ENCODE peak calls at places on chromosome 10, in nine cellular contexts. B, S, R, G, W, P, U, H and O are unnamed samples.

GRCh38 chr10:3774018-3774813 is 10.8 kb downstream of the KLF6 start:
- DNase-seq in B (no peak), S (no peak), R (no peak), G (peak), W (peak), P (peak), U (no peak), H (peak), O (peak)

GRCh38 chr10:127996586-127996985 is 89.7 kb downstream of the PTPRE start:
- DNase-seq in B (no peak), S (no peak), R (peak), G (no peak), W (peak), P (no peak), U (no peak), H (no peak), O (peak)

GRCh38 chr10:1399431-1400120 is 337.7 kb downstream of the ADARB2 start:
- DNase-seq in B (no peak), S (no peak), R (no peak), G (no peak), W (no peak), P (no peak), U (no peak), H (peak), O (no peak)

GRCh38 chr10:117360016-117360415 is 15.2 kb downstream of the PDZD8 start:
- DNase-seq in B (no peak), S (no peak), R (no peak), G (no peak), W (peak), P (peak), U (no peak), H (no peak), O (no peak)

GRCh38 chr10:1392127-1392526 is 335.9 kb downstream of the WDR37 start:
- DNase-seq in B (no peak), S (no peak), R (no peak), G (no peak), W (no peak), P (no peak), U (no peak), H (no peak), O (no peak)

GRCh38 chr10:72818076-72818475 is 75.5 kb upstream of the OIT3 start:
- DNase-seq in B (no peak), S (no peak), R (no peak), G (no peak), W (no peak), P (no peak), U (no peak), H (no peak), O (no peak)

GRCh38 chr10:88389456-88389855 is 193.7 kb downstream of the RNLS start:
- DNase-seq in B (peak), S (no peak), R (peak), G (peak), W (peak), P (no peak), U (peak), H (peak), O (peak)

GRCh38 chr10:126063353-126063791 is 167.0 kb downstream of the FANK1 start:
- DNase-seq in B (no peak), S (no peak), R (peak), G (peak), W (peak), P (peak), U (no peak), H (no peak), O (peak)

GRCh38 chr10:77692782-77693181 is 55.2 kb upstream of the KCNMA1 start:
- DNase-seq in B (peak), S (peak), R (peak), G (peak), W (peak), P (peak), U (no peak), H (peak), O (no peak)

GRCh38 chr10:80737209-80737608 is 199.5 kb downstream of the SH2D4B start:
- DNase-seq in B (no peak), S (no peak), R (no peak), G (no peak), W (no peak), P (no peak), U (no peak), H (no peak), O (no peak)

GRCh38 chr10:94429049-94429707 is 26.8 kb downstream of the TBC1D12 start:
- DNase-seq in B (no peak), S (peak), R (peak), G (no peak), W (peak), P (peak), U (no peak), H (no peak), O (no peak)

GRCh38 chr10:42776681-42777080 is 5.9 kb upstream of the BMS1 start:
- DNase-seq in B (no peak), S (no peak), R (no peak), G (no peak), W (no peak), P (no peak), U (no peak), H (no peak), O (no peak)

GRCh38 chr10:107814865-107815487 is 650.5 kb upstream of the SORCS1 start:
- DNase-seq in B (peak), S (peak), R (peak), G (peak), W (peak), P (peak), U (peak), H (peak), O (peak)

GRCh38 chr10:125000366-125001312 is 58.7 kb downstream of the ZRANB1 start:
- DNase-seq in B (peak), S (no peak), R (no peak), G (no peak), W (peak), P (peak), U (no peak), H (no peak), O (peak)
- TF ChIP-seq CTCF in B (no peak), S (peak), R (peak), G (peak), W (peak), P (peak), U (peak), H (no peak), O (peak)

GRCh38 chr10:12980713-12981306 is 20.7 kb downstream of the CCDC3 start:
- DNase-seq in B (no peak), S (no peak), R (no peak), G (no peak), W (no peak), P (no peak), U (no peak), H (no peak), O (no peak)
- H3K4me3 ChIP-seq in B (no peak), S (no peak), R (no peak), G (no peak), W (no peak), P (no peak), U (no peak), H (no peak), O (no peak)

DNA sequence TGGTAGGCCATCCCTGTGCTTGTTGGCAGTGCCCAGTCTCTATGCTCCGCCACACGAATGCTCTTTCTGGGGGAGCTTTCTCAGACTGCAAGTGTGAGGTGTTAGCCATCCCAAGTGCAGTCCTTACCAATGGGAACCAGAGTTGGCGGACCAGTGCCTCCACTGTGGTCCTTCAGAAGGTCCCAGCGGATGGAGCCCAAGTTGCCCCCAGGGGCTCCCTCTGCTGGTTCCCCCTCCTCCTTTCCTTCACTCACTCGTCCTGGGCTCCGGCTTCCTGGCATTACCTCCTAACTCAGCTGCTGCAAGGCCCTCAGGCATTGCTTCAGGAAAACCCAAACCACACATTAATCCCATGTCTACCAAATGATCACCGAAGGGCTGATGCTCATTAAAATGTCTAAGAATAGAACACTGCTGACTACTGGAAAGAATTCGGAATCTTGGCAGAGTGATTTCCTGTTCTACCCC is 139.8 kb downstream of the CUBN start:
- DNase-seq in B (no peak), S (no peak), R (peak), G (no peak), W (peak), P (peak), U (no peak), H (no peak), O (peak)
- TF ChIP-seq CTCF in B (no peak), S (peak), R (peak), G (peak), W (no peak), P (no peak), U (no peak), H (no peak), O (no peak)

DNA sequence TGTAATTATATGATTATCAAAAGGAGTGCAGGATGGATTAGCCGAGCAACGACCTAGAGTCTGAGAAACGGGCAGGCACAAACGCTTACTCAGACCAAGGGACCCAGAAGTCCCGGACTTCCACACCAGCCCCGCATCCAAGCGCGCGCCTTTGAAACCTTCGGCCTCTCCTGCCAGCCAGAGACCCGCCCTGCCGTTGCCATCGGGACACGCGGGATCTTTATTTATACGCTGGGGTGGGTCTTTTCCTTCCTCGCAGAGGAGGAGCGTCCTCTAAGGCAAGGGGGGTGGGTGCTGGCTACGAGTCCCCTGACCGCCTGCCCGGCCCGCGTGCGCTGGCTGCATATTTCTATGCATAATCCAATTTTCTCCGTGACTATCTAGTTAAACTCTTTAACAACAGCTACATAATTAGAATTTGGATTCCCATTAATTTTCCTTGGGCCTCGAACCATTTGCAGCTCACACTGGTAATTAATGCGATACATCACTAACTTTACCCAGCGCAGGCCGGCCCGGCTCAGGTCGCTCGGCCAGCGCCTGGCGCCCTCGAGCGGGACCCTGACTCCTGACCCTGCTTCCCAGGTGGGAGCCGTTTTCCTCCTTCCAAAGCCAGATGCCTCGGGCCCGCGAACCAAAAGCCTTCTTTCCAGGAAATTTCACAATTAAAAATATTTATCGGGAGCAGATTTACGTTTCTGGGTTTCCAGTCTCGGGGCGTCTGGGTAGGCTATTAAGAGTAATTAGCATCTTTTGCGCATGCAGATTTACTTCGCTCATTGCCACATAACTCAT is 12.4 kb downstream of the LBX1 start:
- DNase-seq in B (no peak), S (no peak), R (no peak), G (no peak), W (no peak), P (no peak), U (no peak), H (no peak), O (no peak)
- H3K4me3 ChIP-seq in B (no peak), S (no peak), R (no peak), G (no peak), W (no peak), P (no peak), U (no peak), H (no peak), O (no peak)

DNA sequence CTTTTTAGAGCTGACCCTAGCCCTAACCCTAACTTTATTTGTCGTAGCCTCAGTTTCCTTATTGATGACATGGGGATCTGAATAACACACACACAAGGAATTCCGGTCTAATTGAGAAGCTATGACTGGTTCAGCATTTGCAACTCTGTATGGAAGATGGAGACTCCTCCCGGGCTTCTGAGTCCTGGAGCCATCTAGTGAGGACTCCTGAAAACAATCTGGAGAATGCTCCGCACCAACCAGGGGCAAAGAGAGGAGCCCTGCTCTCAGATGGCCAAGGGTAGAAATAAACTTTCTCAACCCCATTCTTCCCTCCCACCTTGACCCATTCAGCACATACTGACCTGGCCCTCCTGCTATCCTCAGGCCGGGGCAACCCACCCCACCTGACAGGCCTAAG is 26.4 kb downstream of the MBL2 start:
- DNase-seq in B (no peak), S (no peak), R (no peak), G (no peak), W (no peak), P (no peak), U (no peak), H (no peak), O (no peak)
- TF ChIP-seq CTCF in B (no peak), S (peak), R (peak), G (no peak), W (no peak), P (no peak), U (peak), H (no peak), O (no peak)

DNA sequence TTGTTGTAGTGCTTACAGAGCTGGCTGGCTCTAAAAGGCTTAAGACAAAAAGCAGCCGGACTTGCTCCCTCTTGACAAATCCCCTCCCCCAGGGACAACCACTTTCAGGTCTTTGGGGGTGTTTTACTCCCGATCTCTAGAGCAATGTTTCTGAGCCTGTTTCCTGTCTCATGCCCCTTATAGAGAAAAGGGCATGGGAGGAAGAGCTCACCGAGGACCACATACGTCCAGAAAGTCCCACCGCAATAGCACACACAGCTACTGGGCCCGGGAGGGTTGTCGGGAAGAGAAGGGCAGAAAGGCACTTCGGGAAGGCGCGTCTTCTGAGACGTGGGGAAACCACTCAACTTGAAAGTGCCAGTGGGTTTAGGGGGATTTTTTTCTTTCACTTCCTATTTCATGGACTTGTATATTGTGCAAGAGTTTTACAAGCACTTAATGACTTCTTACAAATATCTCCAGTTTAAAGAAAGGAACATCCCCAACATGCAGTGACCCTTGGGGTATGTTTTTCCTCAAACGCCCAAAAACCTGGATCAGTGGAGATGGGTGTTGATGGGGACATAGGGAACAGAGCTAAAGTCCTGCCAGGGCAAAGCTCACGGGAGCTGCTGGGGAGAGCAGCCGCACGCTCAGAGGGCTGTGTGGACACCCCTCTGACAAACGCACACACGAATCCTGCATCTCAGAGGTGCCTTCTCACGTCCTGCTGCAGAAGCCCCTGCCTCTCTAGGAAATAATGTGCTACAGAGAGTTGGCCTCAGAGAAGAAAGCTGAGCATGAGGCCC is 27.0 kb downstream of the LRRC20 start:
- DNase-seq in B (no peak), S (no peak), R (no peak), G (no peak), W (no peak), P (no peak), U (peak), H (no peak), O (peak)
- H3K4me3 ChIP-seq in B (no peak), S (no peak), R (no peak), G (no peak), W (no peak), P (no peak), U (peak), H (no peak), O (no peak)

GRCh38 chr10:47031251-47031952 is 120.2 kb downstream of the PTPN20 start:
- DNase-seq in B (no peak), S (no peak), R (peak), G (no peak), W (no peak), P (no peak), U (peak), H (no peak), O (no peak)
- TF ChIP-seq CTCF in B (no peak), S (no peak), R (no peak), G (peak), W (no peak), P (no peak), U (peak), H (no peak), O (no peak)

DNA sequence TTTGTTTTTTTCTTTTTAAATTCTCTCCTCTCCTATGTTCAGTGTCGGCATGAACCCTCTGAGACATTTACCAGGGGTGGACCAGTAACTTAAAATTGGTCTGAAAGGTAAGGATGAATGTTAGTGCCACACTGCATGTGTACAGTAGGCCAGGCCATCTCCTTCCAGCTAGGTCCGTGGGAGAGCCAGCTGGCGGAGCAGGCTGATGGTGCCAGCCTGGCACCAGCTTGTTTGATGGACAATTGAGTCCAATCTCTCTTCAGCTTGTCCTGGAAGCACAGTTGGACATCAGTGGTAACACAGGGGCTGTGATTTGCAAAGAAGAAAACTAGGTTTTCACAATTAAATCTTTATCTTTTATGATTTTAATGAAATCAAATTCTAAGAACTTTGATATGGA is 136.5 kb downstream of the CNNM2 start:
- DNase-seq in B (no peak), S (no peak), R (no peak), G (no peak), W (no peak), P (no peak), U (no peak), H (no peak), O (no peak)
- H3K4me3 ChIP-seq in B (no peak), S (no peak), R (no peak), G (no peak), W (no peak), P (no peak), U (no peak), H (no peak), O (no peak)

GRCh38 chr10:22003111-22003963 is at the start of gene DNAJC1:
- DNase-seq in B (peak), S (peak), R (peak), G (peak), W (peak), P (peak), U (peak), H (peak), O (peak)
- TF ChIP-seq CTCF in B (no peak), S (no peak), R (no peak), G (no peak), W (no peak), P (no peak), U (no peak), H (peak), O (no peak)

GRCh38 chr10:101939273-101939635 is 95.7 kb upstream of the KCNIP2 start:
- DNase-seq in B (no peak), S (peak), R (peak), G (peak), W (peak), P (peak), U (peak), H (no peak), O (peak)
- H3K4me3 ChIP-seq in B (no peak), S (no peak), R (no peak), G (no peak), W (no peak), P (peak), U (no peak), H (no peak), O (no peak)